ENCODE peak calls at places on chromosomes 5 and 9, in eight cellular contexts. R is body of pancreas, A is breast epithelium, K is A549, X is sigmoid colon, I is tibial nerve, P is GM12878, O is endothelial cell of umbilical vein. G is an unnamed sample.

GRCh38 chr5:150637245-150638052 is 3.0 kb upstream of the SYNPO start:
- DNase-seq in X (no peak), A (no peak), R (peak), P (no peak), O (peak), I (no peak), K (peak), G (no peak)

GRCh38 chr9:136728080-136728547 is 14.6 kb downstream of the LCN10 start:
- DNase-seq in P (peak), X (peak), K (peak), A (peak), O (peak), R (peak), I (peak), G (peak)

GRCh38 chr9:26058111-26058895 is 380.1 kb upstream of the TUSC1 start:
- DNase-seq in K (no peak), A (no peak), P (no peak), O (no peak), R (no peak), X (no peak), I (no peak), G (no peak)

GRCh38 chr9:112864413-112864812 is 26.3 kb downstream of the SLC46A2 start:
- DNase-seq in I (no peak), X (no peak), R (no peak), O (no peak), A (no peak), K (no peak), P (no peak), G (no peak)

GRCh38 chr9:23541976-23542375 is 284.1 kb downstream of the ELAVL2 start:
- DNase-seq in K (no peak), I (no peak), P (no peak), X (no peak), O (no peak), A (no peak), R (no peak), G (no peak)

GRCh38 chr9:98989036-98990000 is 45.6 kb downstream of the COL15A1 start:
- DNase-seq in K (peak), X (peak), P (peak), A (no peak), O (no peak), I (peak), R (peak), G (no peak)

GRCh38 chr5:150224483-150225027 is 34.7 kb downstream of the SLC6A7 start:
- DNase-seq in K (no peak), P (no peak), X (no peak), R (no peak), O (no peak), A (no peak), I (no peak), G (no peak)

GRCh38 chr9:126122901-126123616 is 203.6 kb upstream of the MVB12B start:
- DNase-seq in K (no peak), A (no peak), X (no peak), I (no peak), P (no peak), R (no peak), O (no peak), G (no peak)

GRCh38 chr5:173706700-173707099 is 90.2 kb upstream of the BOD1 start:
- DNase-seq in R (peak), X (no peak), K (no peak), O (no peak), A (no peak), P (no peak), I (no peak), G (no peak)

GRCh38 chr9:16341176-16341575 is 529.3 kb downstream of the BNC2 start:
- DNase-seq in P (no peak), I (no peak), R (no peak), X (no peak), K (no peak), A (no peak), O (no peak), G (no peak)

GRCh38 chr5:176360894-176361436 is 599 bp downstream of the KIAA1191 start:
- DNase-seq in O (peak), A (no peak), R (peak), P (no peak), X (no peak), I (peak), K (no peak), G (peak)

GRCh38 chr5:39379683-39380082 is 15.4 kb upstream of the C9 start:
- DNase-seq in I (no peak), X (no peak), O (no peak), K (no peak), P (no peak), R (no peak), A (no peak), G (no peak)

GRCh38 chr5:154708845-154709244 is 46.3 kb upstream of the LARP1 start:
- DNase-seq in O (no peak), P (no peak), R (no peak), K (no peak), A (no peak), I (no peak), X (peak), G (no peak)

GRCh38 chr5:154709368-154710305 is 45.5 kb upstream of the LARP1 start:
- DNase-seq in K (no peak), O (no peak), R (no peak), A (no peak), P (no peak), I (no peak), X (peak), G (peak)

GRCh38 chr5:154712518-154713437 is 42.4 kb upstream of the LARP1 start:
- DNase-seq in K (no peak), A (no peak), I (no peak), X (peak), O (no peak), R (peak), P (no peak), G (no peak)

GRCh38 chr5:154713615-154714125 is 41.5 kb upstream of the LARP1 start:
- DNase-seq in K (no peak), R (peak), A (no peak), I (no peak), O (peak), P (no peak), X (peak), G (no peak)

DNA sequence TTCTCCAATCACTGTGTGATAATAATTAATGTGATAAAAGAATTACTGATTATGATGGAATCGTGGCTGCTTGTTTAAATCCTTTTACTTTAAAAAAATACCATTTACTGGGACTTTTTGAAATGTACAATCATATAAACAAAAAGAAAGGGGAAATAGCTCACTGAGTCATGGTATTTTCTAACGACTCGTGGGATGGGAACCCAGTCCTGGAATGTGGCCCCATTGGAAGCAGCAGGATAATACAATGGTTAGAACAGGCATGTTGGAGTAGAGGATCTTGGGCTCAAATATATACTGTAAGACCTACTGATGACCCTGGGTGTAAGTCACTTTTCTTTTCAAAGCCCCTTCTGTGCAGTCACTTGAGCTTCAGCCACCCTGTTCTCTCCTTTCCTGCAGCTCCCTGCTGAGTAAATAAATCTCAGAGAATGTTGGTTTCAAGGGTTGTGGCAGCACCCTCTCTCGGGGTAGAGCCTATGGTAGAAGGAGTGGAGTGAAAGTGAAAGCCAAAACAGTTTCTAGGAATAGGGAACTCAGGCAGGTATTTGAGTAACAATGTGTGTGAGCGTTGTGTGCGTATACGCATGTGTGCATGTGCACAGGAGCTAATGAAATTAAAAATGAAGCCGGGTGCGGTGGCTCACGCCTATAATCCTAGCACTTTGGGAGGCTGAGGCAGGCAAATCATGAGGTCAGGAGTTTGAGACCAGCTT is 40.7 kb upstream of the LARP1 start:
- DNase-seq in I (no peak), P (peak), A (no peak), O (peak), X (no peak), K (no peak), R (peak), G (peak)
- TF ChIP-seq POLR2A in I (no peak), P (no peak), A (no peak), O (no peak), X (no peak), K (no peak), R (no peak), G (no peak)

DNA sequence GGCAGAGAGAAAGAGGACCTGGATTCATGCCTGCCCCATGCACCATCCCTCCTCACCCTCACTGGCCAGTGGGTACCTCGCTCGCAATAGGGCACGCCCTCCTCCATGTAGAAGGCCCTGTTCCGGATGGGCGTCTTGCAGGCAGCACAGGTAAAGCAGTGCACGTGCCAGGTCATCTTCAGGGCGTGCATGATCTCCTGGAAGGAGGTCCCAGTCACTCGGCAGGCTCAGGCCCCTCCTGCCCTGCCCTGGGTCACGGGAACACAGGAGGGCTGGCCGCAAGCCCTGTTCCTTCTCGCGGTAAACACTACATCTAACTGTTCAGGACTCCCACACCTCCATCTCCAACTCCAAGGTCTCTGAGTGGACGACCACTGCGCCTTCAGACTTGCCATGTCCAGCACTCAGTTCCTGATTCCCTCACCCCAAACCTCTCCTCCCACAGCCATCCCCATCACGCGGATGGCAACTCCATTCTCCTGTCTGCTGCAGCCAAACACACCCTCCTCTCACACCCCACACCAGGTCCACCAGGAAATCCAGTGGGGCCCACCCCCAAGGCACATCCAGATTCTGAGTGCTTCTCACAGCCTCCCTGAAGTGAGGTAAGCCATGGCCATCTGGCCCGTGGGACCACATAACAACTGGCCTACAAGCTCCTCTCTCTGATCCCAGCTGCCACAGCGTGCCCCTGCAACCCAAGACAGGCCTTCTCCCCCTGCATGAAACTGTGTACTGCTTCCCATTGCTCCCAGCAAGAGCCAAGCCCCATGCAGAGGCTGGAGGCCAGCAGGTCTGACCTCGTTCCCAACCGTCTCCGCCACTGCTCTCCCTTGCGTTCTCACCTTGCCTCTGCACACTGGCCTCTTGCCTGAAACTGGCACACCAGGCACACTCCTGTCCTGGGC is 10.8 kb upstream of the DBN1 start:
- DNase-seq in X (no peak), O (no peak), P (no peak), R (no peak), A (no peak), K (no peak), I (no peak), G (no peak)
- TF ChIP-seq POLR2A in X (no peak), O (peak), P (peak), R (no peak), A (no peak), K (no peak), I (no peak), G (peak)

DNA sequence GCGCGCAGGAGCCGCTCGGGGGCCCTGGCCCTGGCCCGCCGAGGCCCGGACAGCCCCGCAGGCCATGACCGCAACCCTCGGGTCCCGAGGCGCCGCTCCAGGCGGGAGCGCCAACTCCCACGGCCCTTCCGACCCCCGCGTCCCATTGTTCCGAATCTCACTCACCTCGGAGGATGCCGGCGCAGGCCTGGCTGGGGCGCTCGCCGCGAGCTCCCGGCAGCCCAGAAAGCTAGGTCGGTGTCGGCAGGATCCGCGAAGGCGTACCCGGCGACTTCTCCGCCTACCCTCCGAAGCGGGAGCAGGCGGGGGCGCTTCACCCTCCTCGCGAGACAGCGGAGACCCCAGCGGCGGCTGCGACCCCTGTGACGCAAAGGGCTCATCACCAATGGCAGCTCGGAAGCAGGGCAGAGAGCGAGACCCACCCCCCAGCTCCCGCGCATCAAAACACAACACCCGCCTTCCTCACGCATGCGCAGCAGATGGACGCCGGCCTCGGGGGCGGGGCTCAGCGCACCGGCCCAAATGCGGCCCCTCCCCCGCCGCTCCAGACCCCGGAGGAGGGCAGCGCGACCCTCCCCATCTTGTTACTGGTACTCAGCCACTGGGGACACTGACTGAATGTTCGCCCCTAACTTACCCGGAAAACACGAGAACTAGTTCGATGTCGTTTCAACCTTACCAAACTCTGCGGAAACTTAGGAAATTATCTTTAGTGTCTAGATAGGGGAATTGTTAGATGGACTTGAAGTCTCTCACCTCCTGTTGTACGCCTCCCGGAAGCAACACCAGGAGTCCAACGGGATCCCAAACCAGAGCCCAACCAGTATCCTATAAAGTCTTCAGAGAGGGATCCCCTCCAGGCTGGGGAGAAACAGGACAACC is 1.3 kb upstream of the SMIM27 start:
- DNase-seq in K (peak), A (peak), P (peak), X (peak), R (peak), I (peak), O (peak), G (peak)
- TF ChIP-seq POLR2A in K (no peak), A (peak), P (peak), X (peak), R (peak), I (peak), O (no peak), G (peak)

DNA sequence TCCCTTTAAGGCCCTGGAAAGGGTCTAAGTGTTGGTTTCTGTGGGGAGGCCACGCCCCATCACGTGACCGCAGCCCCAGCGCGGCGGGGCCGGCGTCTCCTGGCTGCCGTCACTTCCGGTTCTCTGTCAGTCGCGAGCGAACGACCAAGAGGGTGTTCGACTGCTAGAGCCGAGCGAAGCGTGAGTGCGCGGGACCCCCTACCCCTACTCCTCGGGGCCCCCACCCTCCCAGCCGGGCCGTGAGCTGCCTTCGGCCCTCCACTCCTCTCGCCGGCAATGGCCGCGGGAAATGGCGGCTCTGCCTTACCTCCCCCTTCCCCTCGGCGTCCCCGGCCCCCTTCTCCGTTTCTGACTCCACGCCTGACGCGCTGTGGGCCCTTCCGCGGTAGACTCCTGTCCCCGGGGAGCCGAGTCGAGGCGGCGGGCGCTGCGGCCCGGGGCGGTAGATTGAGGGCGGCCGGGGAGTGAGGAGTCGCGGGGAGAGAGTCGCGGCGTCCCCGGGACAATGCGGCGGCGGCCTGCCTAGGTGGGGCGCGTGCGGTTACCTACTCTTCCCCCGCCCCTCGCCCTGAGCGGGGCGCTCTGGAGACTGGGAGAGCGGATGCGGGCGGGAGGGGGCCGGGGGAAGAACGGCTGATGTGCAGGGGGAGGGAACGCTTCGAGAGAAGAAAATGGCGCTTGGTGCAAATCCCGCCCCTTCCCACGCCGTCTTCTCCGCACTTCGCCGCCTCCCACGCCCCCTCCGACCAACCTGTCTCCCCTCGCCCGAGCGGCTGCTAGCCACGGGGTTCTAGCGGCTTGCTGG is at the start of gene SUB1:
- DNase-seq in K (peak), R (peak), O (peak), I (peak), A (peak), P (peak), X (peak), G (peak)
- TF ChIP-seq POLR2A in K (peak), R (peak), O (peak), I (peak), A (peak), P (peak), X (peak), G (peak)

DNA sequence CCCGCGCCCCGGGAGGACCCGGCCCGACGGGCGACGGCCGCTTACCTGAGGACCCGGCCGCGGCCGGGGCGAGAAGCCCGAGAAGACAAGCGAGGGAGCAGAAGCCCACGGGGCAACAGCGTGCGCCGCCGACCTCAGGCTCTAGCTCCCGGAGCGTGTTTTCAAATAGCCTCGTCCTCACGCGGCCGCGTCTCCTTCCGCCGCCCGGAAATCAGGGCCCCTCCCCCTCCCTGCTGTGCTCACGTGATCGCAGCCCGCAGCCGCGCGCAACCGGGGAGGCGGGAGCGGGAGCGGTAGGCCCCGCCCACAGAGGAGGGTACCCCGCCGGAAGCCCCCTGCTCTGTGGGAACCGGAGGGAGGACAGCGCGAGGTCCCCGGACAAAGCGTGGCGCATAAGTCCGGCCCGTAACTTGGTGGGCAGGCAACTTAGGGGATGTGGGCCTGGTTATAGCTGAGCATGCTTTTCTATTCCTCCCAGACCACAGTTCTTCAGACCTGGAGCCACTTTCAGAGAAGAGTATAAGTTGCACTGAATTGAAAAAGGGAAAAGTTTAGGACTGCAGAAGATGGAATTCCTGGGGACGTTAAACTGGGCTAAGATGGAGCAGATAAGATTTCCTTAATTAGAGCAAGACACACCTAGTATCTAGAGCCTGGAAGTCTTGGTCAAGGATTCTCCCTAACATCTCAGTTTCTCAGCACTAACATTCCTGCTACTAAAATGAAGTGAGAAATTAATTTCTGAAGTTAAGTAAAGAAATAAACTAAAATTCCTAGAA is at the start of gene TEX10:
- DNase-seq in X (peak), K (peak), R (peak), A (peak), I (peak), O (peak), P (peak), G (peak)
- TF ChIP-seq POLR2A in X (no peak), K (peak), R (peak), A (no peak), I (peak), O (peak), P (peak), G (peak)

GRCh38 chr9:107638922-107639321 is 149.4 kb upstream of the KLF4 start:
- DNase-seq in I (peak), P (no peak), R (peak), O (peak), X (peak), A (no peak), K (peak), G (peak)
- TF ChIP-seq POLR2A in I (peak), P (no peak), R (no peak), O (peak), X (no peak), A (no peak), K (no peak), G (no peak)